ENCODE peak calls at places on chromosome 18, in nine cellular contexts. V is ovary; F is adrenal gland; T is CD8-positive, alpha-beta T cell; M is fibroblast of lung; I is kidney; P is stomach; L is H9; A is colonic mucosa. B is an unnamed sample. For H3K4me1, the result is how much of the 10 kb centered on the place peaks cover.

GRCh38 chr18:44682181-44682870 is 1.6 kb downstream of the SETBP1 start:
- DNase-seq in F (no peak), A (peak), L (peak), I (peak), P (no peak), M (no peak), T (no peak), V (peak), B (no peak)

GRCh38 chr18:8139971-8140406 is 469.2 kb upstream of the RAB12 start:
- DNase-seq in M (peak), L (no peak), A (no peak), T (no peak), V (peak), I (peak), P (no peak), F (peak), B (no peak)

GRCh38 chr18:55868909-55869308 is 280.9 kb upstream of the TCF4 start:
- DNase-seq in L (no peak), V (no peak), I (no peak), M (peak), P (no peak), T (no peak), A (no peak), F (no peak), B (no peak)

GRCh38 chr18:74281011-74281638 is 10.6 kb downstream of the CYB5A start:
- DNase-seq in F (no peak), V (no peak), A (no peak), T (no peak), M (no peak), P (no peak), L (peak), I (no peak), B (no peak)

GRCh38 chr18:79507076-79507545 is 111.4 kb downstream of the NFATC1 start:
- DNase-seq in V (peak), F (peak), P (peak), T (no peak), I (peak), L (no peak), M (peak), A (peak), B (no peak)

GRCh38 chr18:59451073-59451472 is 92.0 kb upstream of the LMAN1 start:
- DNase-seq in L (no peak), V (no peak), P (no peak), A (no peak), I (no peak), M (no peak), T (no peak), F (no peak), B (no peak)

GRCh38 chr18:76764296-76764901 is 58.0 kb upstream of the ZNF236 start:
- DNase-seq in V (no peak), T (no peak), F (no peak), M (no peak), I (no peak), P (no peak), A (no peak), L (no peak), B (no peak)

GRCh38 chr18:36104749-36105148 is 24.4 kb downstream of the SLC39A6 start:
- DNase-seq in I (no peak), M (no peak), T (no peak), A (no peak), V (no peak), P (no peak), L (no peak), F (no peak), B (no peak)

GRCh38 chr18:354456-354855 is 86.6 kb upstream of the THOC1 start:
- DNase-seq in V (no peak), M (no peak), A (no peak), I (no peak), L (no peak), P (no peak), F (no peak), T (no peak), B (no peak)

GRCh38 chr18:35432565-35433001 is 55.4 kb upstream of the ZNF396 start:
- DNase-seq in T (no peak), F (no peak), V (no peak), P (no peak), A (no peak), I (no peak), M (no peak), L (no peak), B (no peak)

GRCh38 chr18:51195602-51196115 is 1.8 kb downstream of the MEX3C start:
- DNase-seq in I (no peak), P (no peak), T (no peak), F (peak), V (no peak), A (peak), L (peak), M (peak), B (peak)

GRCh38 chr18:55461843-55462242 is 126.1 kb downstream of the TCF4 start:
- DNase-seq in I (no peak), P (no peak), A (no peak), M (no peak), V (no peak), F (no peak), T (no peak), L (no peak), B (no peak)

GRCh38 chr18:37393945-37394609 is 171.5 kb downstream of the CELF4 start:
- DNase-seq in P (peak), M (peak), I (peak), T (no peak), L (peak), F (peak), A (peak), V (peak), B (peak)

GRCh38 chr18:79857082-79857661 is 59.4 kb downstream of the KCNG2 start:
- DNase-seq in T (no peak), M (peak), F (peak), L (no peak), V (no peak), P (no peak), I (no peak), A (peak), B (no peak)

GRCh38 chr18:34039194-34039593 is 185.5 kb downstream of the NOL4 start:
- DNase-seq in V (no peak), I (no peak), A (no peak), F (no peak), M (peak), P (no peak), T (no peak), L (no peak), B (peak)

GRCh38 chr18:79798346-79798998 is 734 bp downstream of the KCNG2 start:
- DNase-seq in L (no peak), P (no peak), M (no peak), I (peak), F (no peak), A (no peak), V (no peak), T (no peak), B (peak)

GRCh38 chr18:66916834-66917233 is 312.9 kb upstream of the CDH19 start:
- DNase-seq in I (no peak), V (no peak), P (no peak), M (no peak), A (no peak), T (no peak), L (no peak), F (no peak), B (no peak)

GRCh38 chr18:40841473-40841872 is 1113.6 kb upstream of the PIK3C3 start:
- DNase-seq in P (no peak), F (no peak), I (no peak), M (peak), L (no peak), A (no peak), V (no peak), T (no peak), B (no peak)

GRCh38 chr18:23143871-23144270 is 8.6 kb downstream of the CABLES1 start:
- DNase-seq in P (no peak), I (peak), T (no peak), M (peak), A (no peak), F (no peak), L (no peak), V (no peak), B (no peak)

DNA sequence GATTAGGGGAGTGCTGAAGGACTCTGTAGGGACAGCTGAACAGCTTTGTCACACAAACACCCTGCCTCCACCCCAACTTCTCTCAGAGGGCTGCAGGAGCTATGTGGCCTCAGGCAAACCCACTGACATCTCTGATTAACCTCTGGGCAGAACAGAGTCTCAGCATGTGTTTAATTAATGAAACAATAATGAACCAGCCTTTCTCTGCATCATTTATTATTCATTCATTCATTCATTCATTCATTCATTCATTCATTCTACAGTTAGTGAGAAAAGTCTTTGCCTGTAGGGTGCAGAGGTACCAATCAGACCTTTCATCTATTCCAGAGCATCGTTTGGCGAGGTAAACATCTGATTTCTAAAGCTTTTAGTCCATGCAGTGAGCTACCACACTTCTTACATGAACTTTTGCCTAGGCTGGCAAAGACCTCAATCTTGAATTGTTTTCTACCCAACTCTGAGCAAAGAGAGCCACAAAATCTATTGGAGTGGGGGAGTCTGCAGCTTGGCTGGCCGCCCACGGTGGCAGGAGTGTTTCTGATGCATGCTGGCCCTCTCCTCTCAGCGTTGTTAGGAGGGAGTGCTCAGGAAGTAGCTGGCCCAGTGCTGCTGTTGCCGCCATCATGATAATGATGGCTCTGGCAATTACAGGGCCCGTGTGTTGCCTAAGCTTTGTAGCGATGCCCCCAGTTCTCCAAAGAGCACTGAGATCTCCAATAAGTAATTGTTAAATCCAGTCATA is 198.9 kb downstream of the SMAD7 start:
- DNase-seq in F (no peak), P (no peak), T (no peak), V (no peak), L (no peak), A (no peak), M (no peak), I (peak), B (no peak)
- H3K4me1 ChIP-seq in F (under half), P (under half), T (under half), V (under half), L (under half), A (under half), M (under half), I (under half), B (under half)

GRCh38 chr18:12933323-12933722 is 14.5 kb upstream of the SEH1L start:
- DNase-seq in A (no peak), V (no peak), P (no peak), F (no peak), T (no peak), M (no peak), L (no peak), I (no peak), B (no peak)
- H3K4me1 ChIP-seq in A (under half), V (under half), P (under half), F (under half), T (under half), M (under half), L (under half), I (under half), B (under half)

DNA sequence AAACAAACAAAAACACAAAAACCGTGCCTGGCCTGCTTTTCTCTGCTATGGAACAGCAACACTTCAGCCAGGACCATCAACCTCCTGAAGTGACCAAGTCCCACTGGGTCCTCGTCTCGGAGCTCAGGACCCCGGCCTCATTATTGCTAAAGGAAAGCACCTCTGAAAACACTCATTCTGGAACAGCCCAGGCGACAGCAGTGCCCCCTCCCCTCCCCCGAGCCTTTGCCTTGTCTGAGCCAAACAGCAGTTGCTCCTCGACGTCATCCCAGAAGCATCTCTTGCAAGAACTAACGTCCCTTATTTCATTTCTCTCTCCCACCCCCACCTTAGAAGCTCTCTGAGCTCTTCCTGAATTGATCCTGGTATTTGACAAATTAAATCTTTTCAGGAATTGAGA is 27.4 kb downstream of the APCDD1 start:
- DNase-seq in A (no peak), V (no peak), M (no peak), T (no peak), I (no peak), P (no peak), F (no peak), L (no peak), B (no peak)
- H3K4me1 ChIP-seq in A (under half), V (under half), M (under half), T (under half), I (under half), P (under half), F (under half), L (under half), B (under half)

DNA sequence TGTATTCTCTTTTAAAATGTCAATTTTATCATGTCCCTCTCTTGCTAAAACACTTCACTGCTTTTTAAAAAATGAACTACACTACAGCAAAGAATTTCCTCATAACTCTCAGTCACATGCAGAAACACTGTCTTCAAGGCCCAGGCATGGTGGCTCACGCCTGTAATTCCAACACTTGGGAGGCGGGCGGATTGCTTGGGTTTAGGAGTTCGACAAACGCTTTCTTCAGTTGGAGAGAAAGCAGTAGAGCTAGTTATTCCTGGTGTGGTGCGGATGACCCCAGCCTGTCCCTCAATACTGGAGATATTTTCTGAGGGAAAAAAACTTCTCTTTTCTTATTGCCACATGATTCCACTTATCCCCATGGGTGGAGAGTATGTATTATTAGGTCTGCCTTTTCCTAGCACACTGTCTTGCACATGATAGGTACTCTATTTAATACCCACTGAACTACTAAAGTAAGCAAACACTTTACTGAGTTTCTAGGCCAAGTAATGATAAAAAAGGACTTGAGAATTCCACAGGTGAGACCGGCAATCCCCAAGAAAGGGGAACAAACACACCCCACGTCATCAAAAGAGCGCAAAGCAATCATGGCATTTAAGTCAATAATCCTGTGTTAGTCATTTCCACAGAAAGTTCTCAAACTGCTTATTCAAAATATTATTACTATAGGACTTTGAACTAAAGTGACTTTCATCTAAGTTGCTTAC is 77.1 kb downstream of the SPIRE1 start:
- DNase-seq in V (no peak), I (no peak), P (no peak), A (no peak), F (no peak), T (no peak), M (no peak), L (no peak), B (no peak)
- H3K4me1 ChIP-seq in V (under half), I (under half), P (under half), A (under half), F (under half), T (under half), M (under half), L (under half), B (under half)

GRCh38 chr18:58401191-58401590 is 227.7 kb downstream of the ALPK2 start:
- DNase-seq in L (no peak), V (no peak), P (no peak), M (no peak), T (no peak), A (no peak), I (no peak), F (no peak), B (no peak)

GRCh38 chr18:58402247-58402646 is 226.6 kb downstream of the ALPK2 start:
- DNase-seq in A (no peak), I (no peak), P (no peak), V (no peak), F (peak), M (peak), L (peak), T (no peak), B (peak)

GRCh38 chr18:58405107-58405898 is 223.6 kb downstream of the ALPK2 start:
- DNase-seq in I (no peak), P (no peak), L (no peak), F (no peak), A (no peak), V (no peak), M (no peak), T (no peak), B (no peak)

GRCh38 chr18:58403799-58404455 is 225.0 kb downstream of the ALPK2 start:
- DNase-seq in L (no peak), F (peak), V (no peak), I (no peak), M (no peak), T (no peak), P (no peak), A (peak), B (no peak)

DNA sequence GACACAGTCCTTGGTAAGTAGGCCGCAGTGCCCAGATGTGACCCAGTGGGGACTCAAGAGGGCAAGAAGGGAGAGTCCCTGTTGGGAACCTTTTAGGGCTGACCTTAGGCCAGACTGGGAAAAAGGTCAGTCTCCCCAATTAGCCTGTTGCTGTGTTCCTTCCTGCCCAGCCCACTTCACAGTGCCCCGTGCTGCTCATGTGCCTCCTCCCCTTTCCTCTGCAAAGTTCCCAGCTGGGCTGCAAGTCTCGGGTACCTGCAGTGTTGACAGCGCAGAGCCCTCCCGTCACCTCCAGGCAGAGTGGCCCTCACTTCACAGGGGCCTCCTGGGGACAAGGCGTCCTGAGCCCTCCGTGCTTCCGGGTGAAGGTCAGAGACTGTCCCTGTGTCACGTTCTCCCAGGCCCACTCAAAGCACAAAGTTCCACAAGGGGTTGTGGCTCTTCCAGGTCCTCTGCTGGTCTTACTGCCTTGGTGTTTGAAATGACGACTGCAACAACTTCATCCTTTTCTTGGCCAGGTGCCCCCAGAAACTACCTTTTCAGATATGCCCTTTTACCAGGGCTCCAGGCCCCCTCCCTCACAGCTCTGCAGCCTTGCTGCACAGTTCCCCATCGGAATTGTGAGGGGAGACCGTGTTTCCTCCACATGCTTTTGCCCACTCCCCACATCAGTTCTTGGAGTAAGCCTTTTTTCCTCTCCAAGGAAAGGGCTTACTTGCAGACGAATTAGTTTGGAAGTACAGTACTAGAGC is 225.8 kb downstream of the ALPK2 start:
- DNase-seq in F (no peak), M (no peak), P (no peak), V (no peak), A (peak), L (no peak), T (no peak), I (no peak), B (no peak)
- H3K4me1 ChIP-seq in F (under half), M (under half), P (under half), V (under half), A (under half), L (under half), T (under half), I (under half), B (under half)

GRCh38 chr18:62336618-62337017 is 11.5 kb downstream of the TNFRSF11A start:
- DNase-seq in V (no peak), P (no peak), T (no peak), A (no peak), F (no peak), I (no peak), M (no peak), L (no peak), B (no peak)
- H3K4me1 ChIP-seq in V (under half), P (under half), T (under half), A (under half), F (under half), I (under half), M (under half), L (under half), B (under half)